ENCODE peak calls at places on chromosomes 7 and 10, in nine cellular contexts. C, G, L, D, F, R, U, E and B are unnamed samples.
A peak's percentile ranks its signal among the peaks of the same experiment; 100 is the strongest.

GRCh38 chr10:62422068-62422590 is 48.0 kb downstream of the ZNF365 start:
- DNase-seq in D (peak; percentile 10), G (no peak), U (no peak), F (peak; percentile 50), E (peak; percentile 34), C (peak; percentile 16), R (no peak), L (no peak), B (peak; percentile 91)

GRCh38 chr10:124262249-124262865 is 156.4 kb downstream of the OAT start:
- DNase-seq in L (no peak), R (no peak), D (no peak), U (no peak), G (no peak), C (no peak), F (no peak), E (no peak), B (no peak)

GRCh38 chr7:2471022-2471329 is 5.2 kb downstream of the GRIFIN start:
- DNase-seq in U (no peak), R (no peak), F (peak; percentile 65), G (no peak), D (no peak), E (peak; percentile 52), C (no peak), L (no peak), B (peak; percentile 35)

GRCh38 chr7:25613912-25614311 is 385.6 kb upstream of the NPVF start:
- DNase-seq in L (no peak), F (no peak), E (no peak), D (no peak), R (no peak), C (no peak), G (no peak), U (no peak), B (no peak)

GRCh38 chr10:62172465-62172864 is 96.2 kb downstream of the RTKN2 start:
- DNase-seq in L (no peak), C (no peak), E (no peak), F (no peak), R (no peak), D (no peak), U (no peak), G (no peak), B (no peak)

GRCh38 chr7:74040791-74041520 is 13.0 kb downstream of the ELN start:
- DNase-seq in U (no peak), E (no peak), L (no peak), R (no peak), D (no peak), F (no peak), G (no peak), C (no peak), B (no peak)

GRCh38 chr7:131010714-131011436 is 276.9 kb upstream of the KLF14 start:
- DNase-seq in U (no peak), L (peak; percentile 28), G (no peak), E (peak; percentile 72), F (no peak), R (no peak), C (no peak), D (peak; percentile 33), B (peak; percentile 61)

GRCh38 chr10:77582710-77583115 is 54.9 kb downstream of the KCNMA1 start:
- DNase-seq in E (peak; percentile 47), G (peak; percentile 53), L (no peak), F (peak; percentile 93), R (no peak), U (no peak), D (no peak), C (peak; percentile 50), B (peak; percentile 86)

GRCh38 chr7:89607797-89608196 is 546.5 kb upstream of the STEAP1 start:
- DNase-seq in G (no peak), E (no peak), D (peak; percentile 37), L (peak; percentile 72), C (no peak), R (peak; percentile 7), U (no peak), F (no peak), B (no peak)

GRCh38 chr7:98170944-98171343 is 40.3 kb upstream of the BHLHA15 start:
- DNase-seq in G (no peak), L (no peak), D (no peak), U (no peak), F (no peak), C (no peak), R (no peak), E (no peak), B (no peak)

GRCh38 chr10:72204296-72204695 is 11.5 kb upstream of the ANAPC16 start:
- DNase-seq in G (no peak), F (peak; percentile 40), E (peak; percentile 4), L (no peak), U (no peak), C (no peak), R (no peak), D (no peak), B (no peak)

GRCh38 chr7:129684777-129685176 is 73.3 kb downstream of the NRF1 start:
- DNase-seq in L (no peak), E (peak; percentile 37), U (no peak), C (no peak), R (no peak), D (no peak), F (peak; percentile 41), G (no peak), B (no peak)

GRCh38 chr7:155119801-155120382 is 49.8 kb downstream of the HTR5A start:
- DNase-seq in L (no peak), U (no peak), R (no peak), F (peak; percentile 31), D (no peak), C (no peak), G (no peak), E (no peak), B (peak; percentile 53)

GRCh38 chr7:158361326-158361946 is 226.2 kb downstream of the PTPRN2 start:
- DNase-seq in G (no peak), D (no peak), L (no peak), R (no peak), U (no peak), C (no peak), F (no peak), E (no peak), B (no peak)

GRCh38 chr10:80772596-80772995 is 234.9 kb downstream of the SH2D4B start:
- DNase-seq in D (no peak), E (no peak), F (no peak), C (no peak), L (no peak), U (no peak), R (no peak), G (no peak), B (no peak)

GRCh38 chr7:55441668-55442305 is 76.7 kb downstream of the LANCL2 start:
- DNase-seq in G (no peak), D (no peak), L (no peak), C (peak; percentile 24), F (peak; percentile 37), R (no peak), E (peak; percentile 62), U (no peak), B (peak; percentile 89)

GRCh38 chr10:31929986-31930675 is 1.5 kb upstream of the ARHGAP12 start:
- DNase-seq in U (no peak), R (no peak), D (no peak), G (no peak), L (peak; percentile 61), E (peak; percentile 26), C (no peak), F (no peak), B (no peak)

GRCh38 chr7:31991846-31992245 is 78.4 kb downstream of the PDE1C start:
- DNase-seq in F (peak; percentile 74), C (no peak), D (no peak), G (no peak), L (no peak), E (no peak), U (no peak), R (no peak), B (peak; percentile 44)

GRCh38 chr7:103551006-103551405 is 105.0 kb upstream of the SLC26A5 start:
- DNase-seq in U (no peak), E (no peak), R (no peak), L (no peak), F (peak; percentile 44), C (no peak), D (no peak), G (no peak), B (no peak)

GRCh38 chr7:101532000-101532399 is 97.1 kb downstream of the MYL10 start:
- DNase-seq in L (no peak), D (no peak), R (no peak), F (no peak), G (no peak), U (no peak), C (no peak), E (no peak), B (no peak)

GRCh38 chr7:1946025-1946424 is 275.9 kb downstream of the ELFN1 start:
- DNase-seq in U (no peak), F (no peak), D (no peak), C (no peak), L (no peak), E (no peak), G (no peak), R (no peak), B (no peak)

GRCh38 chr7:81857385-81857784 is 87.5 kb upstream of the HGF start:
- DNase-seq in G (no peak), F (no peak), L (no peak), E (peak; percentile 33), D (no peak), C (no peak), R (no peak), U (no peak), B (peak; percentile 28)

GRCh38 chr10:101042118-101042517 is 11.1 kb downstream of the SFXN3 start:
- DNase-seq in E (no peak), G (no peak), U (no peak), R (no peak), F (no peak), D (no peak), C (no peak), L (no peak), B (no peak)

GRCh38 chr7:38451840-38452239 is 178.4 kb upstream of the TARP start:
- DNase-seq in D (no peak), L (no peak), R (no peak), U (no peak), E (peak; percentile 72), C (peak; percentile 19), F (peak; percentile 51), G (peak; percentile 25), B (peak; percentile 6)

GRCh38 chr10:93305122-93305521 is 177.0 kb downstream of the MYOF start:
- DNase-seq in L (no peak), E (no peak), F (no peak), D (no peak), C (no peak), U (no peak), R (no peak), G (no peak), B (no peak)

GRCh38 chr10:78301481-78301880 is 267.8 kb downstream of the RPS24 start:
- DNase-seq in C (no peak), D (no peak), G (no peak), U (no peak), E (no peak), L (no peak), R (no peak), F (no peak), B (no peak)

GRCh38 chr7:158695726-158696452 is 8.7 kb downstream of the NCAPG2 start:
- DNase-seq in E (peak; percentile 92), L (peak; percentile 57), D (no peak), G (peak; percentile 64), R (peak; percentile 19), C (peak; percentile 69), U (peak; percentile 26), F (peak; percentile 69), B (peak; percentile 75)

GRCh38 chr10:119908201-119908600 is 15.7 kb downstream of the SEC23IP start:
- DNase-seq in U (no peak), D (no peak), C (no peak), R (no peak), L (no peak), E (no peak), G (no peak), F (no peak), B (peak; percentile 36)

GRCh38 chr7:52143219-52143618 is 826.6 kb upstream of the COBL start:
- DNase-seq in L (no peak), D (no peak), C (no peak), R (no peak), G (no peak), E (no peak), F (no peak), U (no peak), B (no peak)

GRCh38 chr10:61754553-61755540 is 92.1 kb downstream of the CABCOCO1 start:
- DNase-seq in E (no peak), L (no peak), R (no peak), D (no peak), U (no peak), G (no peak), C (no peak), F (no peak), B (peak; percentile 25)